ENCODE peak calls at places on chromosomes 16 and 17, in ten cellular contexts. Z is kidney tubule cell; B is GM18507; U is aorta; K is GM23248; M is lower leg skin; V is activated effector memory CD4-positive, alpha-beta T cell treated with anti-CD3 and anti-CD28 coated beads, Interleukin-2, amount 50 U/mL, for 16 hours; T is caudate nucleus; Q is NCI-H1694; L is amniotic epithelial cell. X is an unnamed sample.

GRCh38 chr16:11302977-11303376 is 21.8 kb upstream of the PRM1 start:
- DNase-seq in Z (no peak), B (no peak), U (no peak), K (no peak), M (no peak), V (no peak), T (no peak), Q (no peak), L (no peak), X (no peak)

GRCh38 chr17:7882629-7883028 is 6.0 kb upstream of the CHD3 start:
- DNase-seq in Z (no peak), B (no peak), U (no peak), K (no peak), M (peak; percentile 50), V (no peak), T (no peak), Q (peak; percentile 44), L (peak; percentile 75), X (no peak)

GRCh38 chr17:62150471-62150870 is 85.4 kb upstream of the MED13 start:
- DNase-seq in Z (no peak), B (no peak), U (no peak), K (no peak), M (no peak), V (no peak), T (no peak), Q (no peak), L (no peak), X (no peak)

GRCh38 chr17:4948997-4949320 is 629 bp upstream of the PFN1 start:
- DNase-seq in Z (peak; percentile 92), B (peak; percentile 74), U (peak; percentile 91), K (peak; percentile 95), M (peak; percentile 96), V (peak; percentile 90), T (peak; percentile 58), Q (peak; percentile 77), L (peak; percentile 86), X (peak; percentile 94)

GRCh38 chr17:80029235-80029974 is 6.3 kb downstream of the TBC1D16 start:
- DNase-seq in Z (peak; percentile 65), B (no peak), U (peak; percentile 91), K (peak; percentile 86), M (peak; percentile 97), V (no peak), T (no peak), Q (peak; percentile 89), L (peak; percentile 61), X (peak; percentile 85)

GRCh38 chr16:49458221-49458620 is 84.6 kb downstream of the C16orf78 start:
- DNase-seq in Z (no peak), B (no peak), U (no peak), K (no peak), M (peak; percentile 23), V (peak; percentile 24), T (no peak), Q (no peak), L (no peak), X (peak; percentile 15)

GRCh38 chr16:54657058-54657708 is 273.5 kb upstream of the IRX5 start:
- DNase-seq in Z (peak; percentile 93), B (no peak), U (peak; percentile 45), K (peak; percentile 76), M (no peak), V (no peak), T (no peak), Q (no peak), L (no peak), X (no peak)

GRCh38 chr17:53462393-53462811 is 360.3 kb upstream of the KIF2B start:
- DNase-seq in Z (peak; percentile 91), B (no peak), U (no peak), K (no peak), M (no peak), V (no peak), T (no peak), Q (no peak), L (peak; percentile 3), X (no peak)

GRCh38 chr16:48193846-48194245 is 38.1 kb upstream of the ABCC12 start:
- DNase-seq in Z (no peak), B (no peak), U (no peak), K (no peak), M (no peak), V (no peak), T (no peak), Q (no peak), L (no peak), X (no peak)

GRCh38 chr16:1102921-1103648 is 7.0 kb upstream of the C1QTNF8 start:
- DNase-seq in Z (peak; percentile 34), B (peak; percentile 69), U (no peak), K (peak; percentile 63), M (no peak), V (peak; percentile 90), T (no peak), Q (no peak), L (no peak), X (peak; percentile 81)

GRCh38 chr16:15942901-15943690 is 6.3 kb upstream of the ABCC1 start:
- DNase-seq in Z (no peak), B (no peak), U (no peak), K (no peak), M (no peak), V (peak; percentile 5), T (no peak), Q (no peak), L (no peak), X (peak; percentile 1)

GRCh38 chr16:86171329-86171728 is 272.4 kb downstream of the IRF8 start:
- DNase-seq in Z (peak; percentile 71), B (no peak), U (no peak), K (peak; percentile 38), M (no peak), V (no peak), T (no peak), Q (no peak), L (peak; percentile 100), X (no peak)

X was measured in upper lobe of right lung.